ENCODE peak calls at places on chromosomes 7 and 10, in eight cellular contexts. F, U, L, B, I, M, Q and G are unnamed samples.
A peak's percentile ranks its signal among the peaks of the same experiment; 100 is the strongest.

GRCh38 chr7:20440472-20441105 is 109.9 kb downstream of the ITGB8 start:
- DNase-seq in F (peak; percentile 52), U (peak; percentile 61), L (peak; percentile 30), B (no peak), I (no peak), M (peak; percentile 56), Q (no peak), G (peak; percentile 36)

GRCh38 chr10:22816298-22816653 is 101.9 kb upstream of the PIP4K2A start:
- DNase-seq in F (peak; percentile 96), U (peak; percentile 50), L (no peak), B (no peak), I (no peak), M (no peak), Q (no peak), G (peak; percentile 93)

GRCh38 chr7:117673367-117673766 is 193.5 kb downstream of the CFTR start:
- DNase-seq in F (no peak), U (peak; percentile 63), L (peak; percentile 85), B (no peak), I (no peak), M (peak; percentile 62), Q (no peak), G (no peak)

GRCh38 chr7:137591444-137591843 is 247.9 kb upstream of the PTN start:
- DNase-seq in F (peak; percentile 80), U (no peak), L (peak; percentile 38), B (no peak), I (no peak), M (no peak), Q (no peak), G (peak; percentile 73)

GRCh38 chr7:15508258-15508657 is 53.6 kb downstream of the AGMO start:
- DNase-seq in F (peak; percentile 74), U (no peak), L (no peak), B (no peak), I (no peak), M (no peak), Q (no peak), G (peak; percentile 22)

GRCh38 chr10:13915710-13916109 is 328.9 kb downstream of the PRPF18 start:
- DNase-seq in F (no peak), U (no peak), L (no peak), B (no peak), I (no peak), M (no peak), Q (no peak), G (no peak)

GRCh38 chr7:25933921-25934320 is 218.1 kb upstream of the NFE2L3 start:
- DNase-seq in F (no peak), U (no peak), L (no peak), B (no peak), I (no peak), M (no peak), Q (no peak), G (no peak)

GRCh38 chr7:30796105-30796869 is 25.1 kb downstream of the MINDY4 start:
- DNase-seq in F (peak; percentile 68), U (no peak), L (no peak), B (no peak), I (no peak), M (no peak), Q (no peak), G (peak; percentile 60)

GRCh38 chr10:27736396-27736795 is 9.2 kb downstream of the MKX start:
- DNase-seq in F (no peak), U (no peak), L (no peak), B (no peak), I (no peak), M (no peak), Q (no peak), G (no peak)

GRCh38 chr10:78830062-78830974 is 238.4 kb upstream of the ZMIZ1 start:
- DNase-seq in F (peak; percentile 32), U (no peak), L (no peak), B (no peak), I (no peak), M (no peak), Q (no peak), G (peak; percentile 49)

GRCh38 chr7:83738436-83738835 is 89.5 kb upstream of the SEMA3E start:
- DNase-seq in F (no peak), U (no peak), L (no peak), B (no peak), I (no peak), M (no peak), Q (no peak), G (no peak)

GRCh38 chr7:150417863-150418262 is 32.6 kb upstream of the GIMAP8 start:
- DNase-seq in F (no peak), U (no peak), L (no peak), B (no peak), I (no peak), M (peak; percentile 12), Q (no peak), G (no peak)

GRCh38 chr10:546971-547590 is 142.4 kb downstream of the DIP2C start:
- DNase-seq in F (no peak), U (no peak), L (no peak), B (no peak), I (no peak), M (no peak), Q (no peak), G (peak; percentile 12)

GRCh38 chr7:130349911-130350782 is 5.5 kb downstream of the CPA5 start:
- DNase-seq in F (peak; percentile 22), U (no peak), L (no peak), B (peak; percentile 47), I (no peak), M (no peak), Q (no peak), G (no peak)

GRCh38 chr10:5591336-5591824 is 66.6 kb downstream of the CALML3 start:
- DNase-seq in F (no peak), U (no peak), L (no peak), B (no peak), I (no peak), M (no peak), Q (no peak), G (no peak)

GRCh38 chr7:36746347-36746746 is 22.1 kb upstream of the AOAH start:
- DNase-seq in F (peak; percentile 12), U (no peak), L (peak; percentile 36), B (no peak), I (no peak), M (no peak), Q (no peak), G (peak; percentile 60)

GRCh38 chr7:4707134-4707651 is 25.1 kb downstream of the FOXK1 start:
- DNase-seq in F (no peak), U (no peak), L (no peak), B (no peak), I (no peak), M (no peak), Q (no peak), G (peak; percentile 54)

GRCh38 chr7:86776136-86776535 is 132.4 kb downstream of the GRM3 start:
- DNase-seq in F (no peak), U (no peak), L (no peak), B (no peak), I (no peak), M (no peak), Q (no peak), G (no peak)

GRCh38 chr10:69679736-69680135 is 49.7 kb downstream of the FAM241B start:
- DNase-seq in F (no peak), U (no peak), L (no peak), B (no peak), I (no peak), M (no peak), Q (no peak), G (no peak)

GRCh38 chr10:64118736-64119135 is 597.5 kb downstream of the REEP3 start:
- DNase-seq in F (no peak), U (peak; percentile 47), L (no peak), B (no peak), I (no peak), M (peak; percentile 21), Q (no peak), G (no peak)

GRCh38 chr7:43849069-43849468 is 20.2 kb downstream of the MRPS24 start:
- DNase-seq in F (no peak), U (no peak), L (no peak), B (no peak), I (no peak), M (no peak), Q (no peak), G (no peak)

GRCh38 chr10:21517134-21517982 is 8.1 kb downstream of the SKIDA1 start:
- DNase-seq in F (peak; percentile 51), U (peak; percentile 61), L (peak; percentile 77), B (peak; percentile 66), I (peak; percentile 83), M (no peak), Q (no peak), G (peak; percentile 68)

GRCh38 chr7:2870471-2870941 is 26.4 kb upstream of the GNA12 start:
- DNase-seq in F (peak; percentile 77), U (peak; percentile 89), L (no peak), B (no peak), I (peak; percentile 84), M (peak; percentile 67), Q (peak; percentile 53), G (peak; percentile 50)

GRCh38 chr7:142797342-142797798 is 26.6 kb downstream of the PRSS2 start:
- DNase-seq in F (no peak), U (no peak), L (no peak), B (no peak), I (no peak), M (no peak), Q (no peak), G (no peak)
- H3K4me3 ChIP-seq in F (peak overlapping the region; percentile 41), U (peak overlapping the region; percentile 49), L (peak overlapping the region; percentile 26), B (peak overlapping the region; percentile 80), I (peak overlapping the region; percentile 67), M (peak overlapping the region; percentile 34), Q (peak overlapping the region; percentile 81), G (peak overlapping the region; percentile 58)

GRCh38 chr10:94220717-94221116 is 142.0 kb downstream of the NOC3L start:
- DNase-seq in F (no peak), U (no peak), L (no peak), B (no peak), I (no peak), M (no peak), Q (no peak), G (no peak)
- H3K4me3 ChIP-seq in F (no peak overlapping the region), U (no peak overlapping the region), L (no peak overlapping the region), B (no peak overlapping the region), I (no peak overlapping the region), M (no peak overlapping the region), Q (no peak overlapping the region), G (no peak overlapping the region)

DNA sequence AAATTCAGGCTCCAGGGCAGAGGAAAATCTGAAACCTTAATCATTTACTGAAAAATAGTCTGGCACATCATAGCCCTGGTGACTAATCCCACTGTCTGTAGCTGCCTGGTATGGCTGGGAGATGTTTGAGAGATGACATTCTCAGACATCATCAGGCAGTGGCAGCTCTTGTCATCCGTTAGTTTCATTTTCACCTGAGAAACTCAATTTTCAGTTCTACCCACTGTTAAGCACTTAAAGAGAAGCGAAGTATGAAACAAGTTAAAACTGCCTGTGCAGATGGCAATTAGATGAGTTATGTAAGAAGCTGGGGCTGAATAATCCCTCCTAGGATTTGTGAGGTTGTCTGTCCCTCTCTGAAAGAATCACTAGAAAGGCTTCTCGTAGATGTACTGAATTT is 150.2 kb downstream of the NSUN6 start:
- DNase-seq in F (peak; percentile 53), U (no peak), L (no peak), B (peak; percentile 15), I (no peak), M (no peak), Q (no peak), G (peak; percentile 31)
- H3K4me3 ChIP-seq in F (no peak overlapping the region), U (no peak overlapping the region), L (no peak overlapping the region), B (no peak overlapping the region), I (no peak overlapping the region), M (no peak overlapping the region), Q (no peak overlapping the region), G (no peak overlapping the region)

DNA sequence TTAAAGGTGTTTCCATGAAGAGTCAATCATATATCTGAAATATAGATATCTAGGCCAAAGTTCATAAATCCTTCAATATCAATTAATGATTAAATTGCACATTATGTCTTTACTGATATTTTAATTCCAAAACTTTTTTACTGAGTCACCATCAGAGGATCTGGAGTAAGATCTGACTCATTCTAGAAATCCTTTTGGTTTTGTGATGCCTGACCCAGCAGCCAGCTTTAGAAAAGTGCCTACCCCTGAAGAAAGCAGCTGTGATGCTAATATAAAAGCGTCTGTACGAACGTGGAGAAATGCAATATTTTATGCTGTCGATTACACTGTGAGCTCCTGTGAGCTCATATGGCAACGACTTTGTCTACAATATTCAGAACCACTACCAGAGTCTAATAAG is 142.5 kb upstream of the LRRTM3 start:
- DNase-seq in F (peak; percentile 50), U (no peak), L (no peak), B (no peak), I (no peak), M (no peak), Q (no peak), G (peak; percentile 55)
- H3K4me3 ChIP-seq in F (no peak overlapping the region), U (no peak overlapping the region), L (no peak overlapping the region), B (no peak overlapping the region), I (no peak overlapping the region), M (no peak overlapping the region), Q (no peak overlapping the region), G (no peak overlapping the region)